ENCODE peak calls at places on chromosome 21, in four cellular contexts. O is iris pigment epithelial cell, L is HFFc6, X is NB4. B is an unnamed sample.
A peak's percentile ranks its signal among the peaks of the same experiment; 100 is the strongest.

GRCh38 chr21:29360799-29361765 is 62.4 kb downstream of the BACH1 start:
- DNase-seq in L (no peak), O (no peak), X (peak; percentile 14), B (no peak)

GRCh38 chr21:46111193-46111571 is 13.3 kb downstream of the COL6A2 start:
- DNase-seq in O (no peak), L (no peak), X (no peak), B (no peak)

GRCh38 chr21:33023574-33024277 is 2.0 kb upstream of the OLIG2 start:
- DNase-seq in O (no peak), L (no peak), X (no peak), B (no peak)

GRCh38 chr21:32770514-32771133 is 931 bp downstream of the PAXBP1 start:
- DNase-seq in X (no peak), O (peak; percentile 31), L (peak; percentile 9), B (peak; percentile 42)

GRCh38 chr21:36854391-36854790 is 112.1 kb downstream of the HLCS start:
- DNase-seq in O (peak; percentile 49), X (peak; percentile 70), L (no peak), B (peak; percentile 69)

GRCh38 chr21:38170705-38171682 is 85.8 kb upstream of the KCNJ15 start:
- DNase-seq in L (peak; percentile 27), O (peak; percentile 20), X (no peak), B (no peak)

GRCh38 chr21:33374080-33374873 is 28.9 kb upstream of the IFNGR2 start:
- DNase-seq in L (peak; percentile 16), O (peak; percentile 69), X (peak; percentile 82), B (peak; percentile 86)

GRCh38 chr21:42672699-42673458 is 19.5 kb downstream of the PDE9A start:
- DNase-seq in O (peak; percentile 95), L (no peak), X (peak; percentile 70), B (no peak)

GRCh38 chr21:32747396-32747795 is 19.6 kb upstream of the SYNJ1 start:
- DNase-seq in L (no peak), O (no peak), X (no peak), B (no peak)

GRCh38 chr21:21675601-21676000 is 677.4 kb downstream of the NCAM2 start:
- DNase-seq in X (no peak), L (no peak), O (no peak), B (no peak)

GRCh38 chr21:33587792-33588484 is 546 bp downstream of the DONSON start:
- DNase-seq in X (peak; percentile 62), O (peak; percentile 26), L (no peak), B (peak; percentile 53)

GRCh38 chr21:15293251-15293650 is 228.5 kb upstream of the NRIP1 start:
- DNase-seq in X (no peak), L (peak; percentile 71), O (peak; percentile 87), B (no peak)

GRCh38 chr21:46634427-46634826 is 1.0 kb upstream of the PRMT2 start:
- DNase-seq in X (peak; percentile 17), O (no peak), L (no peak), B (no peak)